ENCODE peak calls at places on chromosome 16, in six cellular contexts. M, J, S, U, B and W are unnamed samples.

GRCh38 chr16:88301431-88301830 is 81.3 kb upstream of the ZNF469 start:
- DNase-seq in M (no peak), J (no peak), S (no peak), U (no peak), B (peak), W (no peak)

GRCh38 chr16:55948230-55948629 is 73.1 kb upstream of the CES5A start:
- DNase-seq in M (no peak), J (peak), S (no peak), U (no peak), B (no peak), W (no peak)

GRCh38 chr16:76345093-76345735 is 68.0 kb downstream of the CNTNAP4 start:
- DNase-seq in M (peak), J (no peak), S (no peak), U (no peak), B (no peak), W (no peak)

GRCh38 chr16:56121156-56121500 is 70.2 kb upstream of the GNAO1 start:
- DNase-seq in M (no peak), J (no peak), S (no peak), U (no peak), B (no peak), W (no peak)

GRCh38 chr16:11160676-11161115 is 95.3 kb downstream of the SOCS1 start:
- DNase-seq in M (no peak), J (no peak), S (no peak), U (no peak), B (no peak), W (no peak)

GRCh38 chr16:73713817-73714495 is 582.7 kb upstream of the PSMD7 start:
- DNase-seq in M (peak), J (peak), S (no peak), U (no peak), B (no peak), W (peak)

GRCh38 chr16:12296991-12297390 is 320.5 kb downstream of the SNX29 start:
- DNase-seq in M (no peak), J (no peak), S (no peak), U (no peak), B (no peak), W (no peak)

GRCh38 chr16:84836234-84836647 is 16.5 kb downstream of the CRISPLD2 start:
- DNase-seq in M (peak), J (peak), S (peak), U (peak), B (no peak), W (peak)

GRCh38 chr16:46972429-46972970 is 974 bp downstream of the DNAJA2 start:
- DNase-seq in M (peak), J (peak), S (peak), U (no peak), B (no peak), W (peak)

GRCh38 chr16:86625821-86626220 is 47.5 kb downstream of the FOXL1 start:
- DNase-seq in M (no peak), J (no peak), S (no peak), U (no peak), B (no peak), W (no peak)

GRCh38 chr16:11256657-11257130 is 690 bp upstream of the SOCS1 start:
- DNase-seq in M (peak), J (peak), S (peak), U (no peak), B (no peak), W (peak)

GRCh38 chr16:77220427-77220826 is 21.2 kb downstream of the SYCE1L start:
- DNase-seq in M (no peak), J (no peak), S (no peak), U (no peak), B (no peak), W (no peak)

GRCh38 chr16:21302454-21302853 is 24.4 kb upstream of the CRYM start:
- DNase-seq in M (no peak), J (no peak), S (no peak), U (peak), B (no peak), W (peak)

GRCh38 chr16:48608452-48608851 is 1.5 kb downstream of the N4BP1 start:
- DNase-seq in M (no peak), J (no peak), S (peak), U (peak), B (no peak), W (peak)

GRCh38 chr16:81632392-81633146 is 146.5 kb upstream of the PLCG2 start:
- DNase-seq in M (peak), J (no peak), S (peak), U (peak), B (no peak), W (peak)

GRCh38 chr16:88375236-88376052 is 7.3 kb upstream of the ZNF469 start:
- DNase-seq in M (no peak), J (no peak), S (no peak), U (no peak), B (peak), W (no peak)

GRCh38 chr16:10594312-10594950 is 14.0 kb upstream of the EMP2 start:
- DNase-seq in M (no peak), J (no peak), S (peak), U (peak), B (peak), W (no peak)

GRCh38 chr16:68802190-68802589 is 41.1 kb upstream of the TANGO6 start:
- DNase-seq in M (peak), J (no peak), S (peak), U (peak), B (no peak), W (peak)

GRCh38 chr16:47699090-47699489 is 238.0 kb downstream of the PHKB start:
- DNase-seq in M (no peak), J (no peak), S (no peak), U (no peak), B (no peak), W (no peak)

GRCh38 chr16:25051446-25052160 is 36.4 kb upstream of the ARHGAP17 start:
- DNase-seq in M (peak), J (peak), S (no peak), U (peak), B (no peak), W (peak)

GRCh38 chr16:67858448-67858993 is 11.0 kb upstream of the CENPT start:
- DNase-seq in M (no peak), J (no peak), S (no peak), U (no peak), B (no peak), W (no peak)

GRCh38 chr16:56569971-56570370 is 5.1 kb downstream of the MT4 start:
- DNase-seq in M (no peak), J (no peak), S (no peak), U (no peak), B (peak), W (no peak)

GRCh38 chr16:69064164-69064563 is 41.3 kb upstream of the HAS3 start:
- DNase-seq in M (no peak), J (no peak), S (no peak), U (peak), B (no peak), W (no peak)

GRCh38 chr16:10318798-10319500 is 66.9 kb upstream of the ATF7IP2 start:
- DNase-seq in M (no peak), J (no peak), S (no peak), U (no peak), B (no peak), W (no peak)

GRCh38 chr16:79146-80054 is 1.4 kb downstream of the MPG start:
- DNase-seq in M (no peak), J (no peak), S (no peak), U (no peak), B (no peak), W (peak)

GRCh38 chr16:66933776-66934137 is 445 bp downstream of the CIAO2B start:
- DNase-seq in M (no peak), J (no peak), S (peak), U (peak), B (no peak), W (no peak)

GRCh38 chr16:84514874-84515835 is 10.7 kb upstream of the MEAK7 start:
- DNase-seq in M (no peak), J (no peak), S (no peak), U (no peak), B (no peak), W (no peak)

GRCh38 chr16:69100046-69100765 is 5.2 kb upstream of the HAS3 start:
- DNase-seq in M (no peak), J (no peak), S (no peak), U (no peak), B (no peak), W (no peak)

GRCh38 chr16:23999663-24000062 is 163.9 kb downstream of the PRKCB start:
- DNase-seq in M (no peak), J (no peak), S (no peak), U (no peak), B (no peak), W (no peak)

DNA sequence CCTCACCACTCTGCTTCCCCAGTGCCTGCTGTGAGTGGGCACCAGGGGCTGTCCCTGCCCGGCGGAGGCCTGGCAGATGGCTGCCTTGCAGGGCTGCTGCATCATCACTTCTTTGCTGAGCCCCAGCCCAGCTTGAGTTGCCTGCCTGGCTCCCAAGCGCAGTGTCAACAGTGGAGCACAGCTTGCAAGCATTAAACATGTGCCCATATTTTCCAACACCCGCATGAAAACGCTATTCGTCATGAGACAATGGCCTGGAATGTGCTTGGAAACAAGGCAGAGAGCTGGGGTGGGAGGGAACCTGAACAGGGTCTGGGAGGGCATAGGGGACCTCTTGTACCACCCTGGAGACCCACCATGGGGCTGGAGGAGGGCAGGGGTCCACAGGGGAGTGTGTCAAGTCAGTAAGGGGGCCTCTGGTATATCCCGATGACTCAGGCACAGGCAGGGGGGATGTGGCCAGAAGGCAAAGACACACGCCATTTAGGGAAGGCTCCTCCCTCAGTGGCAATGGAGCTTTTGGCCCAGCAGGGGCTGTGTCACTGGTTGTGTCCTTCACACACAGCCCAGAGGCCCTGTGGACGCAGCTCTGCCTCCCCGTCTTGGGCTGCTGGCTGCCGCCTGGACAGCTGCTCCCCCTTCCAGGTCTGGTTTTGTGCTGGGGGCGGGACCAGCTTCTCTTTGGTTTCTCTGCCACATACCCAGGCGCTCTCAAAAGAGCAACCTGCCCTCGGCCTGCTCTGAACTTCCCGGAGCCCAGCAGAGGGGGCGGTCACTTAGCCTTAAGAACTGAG is 17.4 kb upstream of the MTSS2 start:
- DNase-seq in M (peak), J (peak), S (no peak), U (no peak), B (no peak), W (peak)
- TF ChIP-seq CTCF in M (peak), J (no peak), S (no peak), U (peak), B (no peak), W (peak)

DNA sequence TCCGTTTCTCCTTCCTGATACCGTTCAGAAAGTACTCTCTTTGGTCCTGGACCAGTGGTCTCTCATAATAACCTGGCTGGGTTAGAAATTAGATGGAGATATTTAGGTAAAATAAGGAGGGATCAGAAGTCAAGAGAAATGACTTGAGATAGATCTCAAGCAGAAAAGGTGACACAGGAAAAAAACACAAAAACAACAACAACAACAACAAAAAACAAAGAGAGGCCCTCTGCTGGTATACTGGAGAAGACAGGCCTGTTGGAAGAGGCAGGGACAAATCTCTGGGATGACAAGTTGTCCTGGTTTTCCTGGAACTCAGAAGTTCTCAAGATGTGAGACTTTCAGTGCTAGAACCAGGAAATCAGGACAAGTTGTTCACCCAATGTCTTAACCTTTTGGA is 430.5 kb downstream of the SHISA9 start:
- DNase-seq in M (no peak), J (no peak), S (no peak), U (no peak), B (no peak), W (no peak)
- TF ChIP-seq CTCF in M (no peak), J (no peak), S (no peak), U (peak), B (no peak), W (no peak)

GRCh38 chr16:1773703-1774455 is 945 bp upstream of the MRPS34 start:
- DNase-seq in M (peak), J (no peak), S (peak), U (no peak), B (no peak), W (peak)
- TF ChIP-seq CTCF in M (no peak), J (peak), S (peak), U (no peak), B (peak), W (no peak)

DNA sequence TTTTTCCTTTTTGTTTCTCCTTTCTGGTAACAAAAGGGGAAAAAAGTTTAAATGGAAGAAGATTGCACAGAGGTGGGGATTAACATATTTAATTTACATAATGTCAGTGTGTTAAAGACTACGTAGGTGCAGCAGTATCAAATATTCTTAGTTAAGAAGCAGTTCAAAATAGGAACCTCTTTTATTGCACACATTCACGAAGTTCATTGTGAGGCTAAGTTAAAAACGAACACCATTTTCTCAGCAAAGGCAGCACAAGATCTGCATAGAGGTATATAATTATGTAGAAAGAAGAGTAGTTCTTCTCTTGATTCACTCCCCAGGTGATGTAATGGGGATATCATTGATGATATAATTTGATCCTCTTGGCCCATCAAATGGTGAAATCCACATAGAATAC is 940.3 kb downstream of the CDH11 start:
- DNase-seq in M (no peak), J (no peak), S (no peak), U (no peak), B (no peak), W (no peak)
- TF ChIP-seq CTCF in M (no peak), J (no peak), S (no peak), U (no peak), B (no peak), W (no peak)

GRCh38 chr16:57728336-57729181 is 7.0 kb upstream of the KATNB1 start:
- DNase-seq in M (no peak), J (no peak), S (no peak), U (no peak), B (no peak), W (no peak)

GRCh38 chr16:57726433-57726947 is 9.1 kb upstream of the KATNB1 start:
- DNase-seq in M (no peak), J (no peak), S (no peak), U (no peak), B (no peak), W (no peak)

GRCh38 chr16:57729182-57729484 is 6.4 kb upstream of the KATNB1 start:
- DNase-seq in M (no peak), J (no peak), S (no peak), U (no peak), B (no peak), W (no peak)

GRCh38 chr16:57725976-57726375 is 9.6 kb upstream of the KATNB1 start:
- DNase-seq in M (no peak), J (no peak), S (no peak), U (no peak), B (no peak), W (no peak)

GRCh38 chr16:57727610-57728009 is 8.0 kb upstream of the KATNB1 start:
- DNase-seq in M (no peak), J (no peak), S (no peak), U (no peak), B (no peak), W (no peak)
- TF ChIP-seq CTCF in M (no peak), J (no peak), S (no peak), U (no peak), B (no peak), W (no peak)

GRCh38 chr16:22316411-22316811 is 19.2 kb downstream of the POLR3E start:
- DNase-seq in M (no peak), J (no peak), S (no peak), U (no peak), B (no peak), W (no peak)

GRCh38 chr16:22317625-22318024 is 20.4 kb downstream of the POLR3E start:
- DNase-seq in M (no peak), J (no peak), S (no peak), U (no peak), B (no peak), W (no peak)

GRCh38 chr16:22320572-22321339 is 23.5 kb downstream of the POLR3E start:
- DNase-seq in M (no peak), J (no peak), S (no peak), U (no peak), B (no peak), W (no peak)

GRCh38 chr16:22317001-22317530 is 19.9 kb downstream of the POLR3E start:
- DNase-seq in M (no peak), J (no peak), S (no peak), U (no peak), B (no peak), W (no peak)

DNA sequence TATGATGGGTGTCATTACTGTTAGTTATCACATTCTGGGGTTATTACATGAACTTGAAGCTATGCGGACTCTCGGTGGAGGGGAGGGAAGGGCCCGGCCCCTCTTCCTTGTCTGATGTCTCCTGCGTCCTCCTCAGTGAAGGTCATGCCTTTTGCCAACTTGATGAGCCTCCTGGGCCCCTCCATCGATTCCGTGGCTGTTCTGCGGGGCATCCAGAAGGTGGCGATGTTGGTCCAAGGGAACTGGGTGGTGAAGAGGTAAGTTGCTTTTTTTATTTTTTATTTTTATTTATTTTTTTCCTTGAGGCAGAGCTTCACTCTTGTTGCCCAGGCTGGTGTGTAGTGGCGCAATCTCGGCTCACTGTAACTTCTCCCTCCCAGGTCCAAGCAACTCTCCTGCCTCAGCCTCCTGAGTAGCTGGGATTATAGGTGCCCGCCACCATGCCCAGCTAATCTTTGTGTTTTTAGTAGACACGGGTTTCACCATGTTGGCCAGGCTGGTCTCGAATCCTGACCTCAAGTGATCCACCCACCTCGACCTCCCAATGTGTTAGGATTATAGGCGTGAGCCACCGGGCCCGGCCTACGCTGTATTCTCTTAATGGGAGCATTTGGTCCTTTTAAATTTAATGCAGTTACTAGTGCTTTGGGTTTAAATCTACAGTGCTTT is 21.6 kb downstream of the POLR3E start:
- DNase-seq in M (no peak), J (peak), S (peak), U (no peak), B (no peak), W (peak)
- TF ChIP-seq CTCF in M (peak), J (peak), S (peak), U (peak), B (peak), W (peak)